ENCODE peak calls at places on chromosomes 12 and 14, in five cellular contexts. One of them, this sample, is unnamed.

GRCh38 chr12:131941987-131942341 is 7.8 kb upstream of the EP400 start:
- DNase-seq in endodermal cell: no peak
- DNase-seq in fibroblast of lung: no peak
- DNase-seq in heart left ventricle: peak; percentile 9
- DNase-seq in ovary: no peak
- DNase-seq in this sample: no peak

GRCh38 chr14:79587194-79587593 is 624.1 kb downstream of the DIO2 start:
- DNase-seq in endodermal cell: no peak
- DNase-seq in fibroblast of lung: peak; percentile 47
- DNase-seq in heart left ventricle: no peak
- DNase-seq in ovary: no peak
- DNase-seq in this sample: no peak

GRCh38 chr12:109223211-109223610 is 85.9 kb downstream of the FOXN4 start:
- DNase-seq in endodermal cell: no peak
- DNase-seq in fibroblast of lung: no peak
- DNase-seq in heart left ventricle: no peak
- DNase-seq in ovary: no peak
- DNase-seq in this sample: no peak

GRCh38 chr12:64669270-64669842 is 59.1 kb downstream of the RASSF3 start:
- DNase-seq in endodermal cell: peak; percentile 78
- DNase-seq in fibroblast of lung: no peak
- DNase-seq in heart left ventricle: peak; percentile 68
- DNase-seq in ovary: peak; percentile 69
- DNase-seq in this sample: peak; percentile 68

GRCh38 chr14:72518809-72519377 is 375.0 kb downstream of the DPF3 start:
- DNase-seq in endodermal cell: no peak
- DNase-seq in fibroblast of lung: peak; percentile 59
- DNase-seq in heart left ventricle: no peak
- DNase-seq in ovary: no peak
- DNase-seq in this sample: no peak

GRCh38 chr12:127355061-127355820 is 911.7 kb upstream of the TMEM132C start:
- DNase-seq in endodermal cell: peak; percentile 83
- DNase-seq in fibroblast of lung: peak; percentile 11
- DNase-seq in heart left ventricle: no peak
- DNase-seq in ovary: no peak
- DNase-seq in this sample: no peak

GRCh38 chr14:100238419-100239199 is at the start of gene YY1:
- DNase-seq in endodermal cell: peak; percentile 99
- DNase-seq in fibroblast of lung: peak; percentile 95
- DNase-seq in heart left ventricle: peak; percentile 100
- DNase-seq in ovary: peak; percentile 99
- DNase-seq in this sample: peak; percentile 100

GRCh38 chr14:61064210-61064609 is 83.2 kb downstream of the SLC38A6 start:
- DNase-seq in endodermal cell: no peak
- DNase-seq in fibroblast of lung: no peak
- DNase-seq in heart left ventricle: no peak
- DNase-seq in ovary: no peak
- DNase-seq in this sample: no peak

GRCh38 chr12:113889076-113889475 is 77.0 kb downstream of the RBM19 start:
- DNase-seq in endodermal cell: no peak
- DNase-seq in fibroblast of lung: peak; percentile 60
- DNase-seq in heart left ventricle: no peak
- DNase-seq in ovary: no peak
- DNase-seq in this sample: no peak

GRCh38 chr14:57699947-57700346 is 165.9 kb downstream of the SLC35F4 start:
- DNase-seq in endodermal cell: no peak
- DNase-seq in fibroblast of lung: no peak
- DNase-seq in heart left ventricle: no peak
- DNase-seq in ovary: no peak
- DNase-seq in this sample: no peak

GRCh38 chr12:12804432-12804886 is 8.7 kb upstream of the DDX47 start:
- DNase-seq in endodermal cell: no peak
- DNase-seq in fibroblast of lung: peak; percentile 96
- DNase-seq in heart left ventricle: no peak
- DNase-seq in ovary: no peak
- DNase-seq in this sample: no peak

GRCh38 chr12:50258167-50258551 is 25.2 kb downstream of the LIMA1 start:
- DNase-seq in endodermal cell: no peak
- DNase-seq in fibroblast of lung: no peak
- DNase-seq in heart left ventricle: peak; percentile 56
- DNase-seq in ovary: no peak
- DNase-seq in this sample: no peak

GRCh38 chr14:52769889-52770288 is 21.5 kb downstream of the GNPNAT1 start:
- DNase-seq in endodermal cell: no peak
- DNase-seq in fibroblast of lung: no peak
- DNase-seq in heart left ventricle: no peak
- DNase-seq in ovary: no peak
- DNase-seq in this sample: no peak

GRCh38 chr14:80275208-80275850 is 64.0 kb upstream of the DIO2 start:
- DNase-seq in endodermal cell: no peak
- DNase-seq in fibroblast of lung: peak; percentile 82
- DNase-seq in heart left ventricle: no peak
- DNase-seq in ovary: no peak
- DNase-seq in this sample: no peak

GRCh38 chr14:55005071-55005470 is 21.8 kb downstream of the WDHD1 start:
- DNase-seq in endodermal cell: no peak
- DNase-seq in fibroblast of lung: peak; percentile 30
- DNase-seq in heart left ventricle: no peak
- DNase-seq in ovary: no peak
- DNase-seq in this sample: no peak

GRCh38 chr12:124224535-124225110 is 70.3 kb upstream of the RFLNA start:
- DNase-seq in endodermal cell: no peak
- DNase-seq in fibroblast of lung: no peak
- DNase-seq in heart left ventricle: no peak
- DNase-seq in ovary: no peak
- DNase-seq in this sample: no peak
- TF ChIP-seq CTCF in endodermal cell: no peak
- TF ChIP-seq CTCF in fibroblast of lung: no peak
- TF ChIP-seq CTCF in heart left ventricle: no peak
- TF ChIP-seq CTCF in ovary: no peak
- TF ChIP-seq CTCF in this sample: no peak

DNA sequence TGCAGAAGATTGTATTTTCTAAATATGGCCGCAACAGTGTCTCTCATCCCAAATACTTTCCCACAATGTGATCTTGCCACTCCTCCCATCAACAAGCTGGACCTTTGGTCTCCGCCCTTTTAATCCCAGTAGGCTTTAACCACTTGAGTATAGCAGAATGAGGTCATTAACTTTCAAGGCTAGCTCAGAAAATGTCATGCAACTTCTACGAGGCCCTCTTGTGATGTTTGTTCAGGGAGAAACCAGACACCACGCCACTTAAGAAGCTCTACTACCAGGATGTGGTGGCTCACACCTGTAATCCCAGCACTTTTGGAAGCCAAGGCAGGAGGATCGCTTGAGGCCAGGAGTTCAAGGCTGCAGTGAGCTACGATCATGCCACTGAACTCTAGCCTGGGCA is 20.1 kb upstream of the OR6J1 start:
- DNase-seq in endodermal cell: no peak
- DNase-seq in fibroblast of lung: no peak
- DNase-seq in heart left ventricle: no peak
- DNase-seq in ovary: no peak
- DNase-seq in this sample: no peak
- H3K9me3 ChIP-seq in endodermal cell: no peaks in the 10 kb centered on the region
- H3K9me3 ChIP-seq in fibroblast of lung: no peaks in the 10 kb centered on the region
- H3K9me3 ChIP-seq in heart left ventricle: no peaks in the 10 kb centered on the region
- H3K9me3 ChIP-seq in ovary: no peaks in the 10 kb centered on the region
- H3K9me3 ChIP-seq in this sample: no peaks in the 10 kb centered on the region

GRCh38 chr12:54287316-54288157 is 7.0 kb downstream of the HNRNPA1 start:
- DNase-seq in endodermal cell: peak; percentile 83
- DNase-seq in fibroblast of lung: no peak
- DNase-seq in heart left ventricle: no peak
- DNase-seq in ovary: no peak
- DNase-seq in this sample: no peak

GRCh38 chr12:54280401-54281260 is at the start of gene HNRNPA1:
- DNase-seq in endodermal cell: peak; percentile 99
- DNase-seq in fibroblast of lung: peak; percentile 100
- DNase-seq in heart left ventricle: peak; percentile 98
- DNase-seq in ovary: peak; percentile 96
- DNase-seq in this sample: peak; percentile 94

GRCh38 chr12:54282949-54283593 is 2.5 kb downstream of the HNRNPA1 start:
- DNase-seq in endodermal cell: no peak
- DNase-seq in fibroblast of lung: no peak
- DNase-seq in heart left ventricle: no peak
- DNase-seq in ovary: no peak
- DNase-seq in this sample: no peak

GRCh38 chr12:54286042-54286931 is 5.8 kb downstream of the HNRNPA1 start:
- DNase-seq in endodermal cell: peak; percentile 75
- DNase-seq in fibroblast of lung: no peak
- DNase-seq in heart left ventricle: no peak
- DNase-seq in ovary: no peak
- DNase-seq in this sample: no peak

GRCh38 chr12:54285150-54286041 is 4.9 kb downstream of the HNRNPA1 start:
- DNase-seq in endodermal cell: no peak
- DNase-seq in fibroblast of lung: no peak
- DNase-seq in heart left ventricle: no peak
- DNase-seq in ovary: no peak
- DNase-seq in this sample: no peak
- H3K4me3 ChIP-seq in endodermal cell: peak overlapping the region; percentile 94
- H3K4me3 ChIP-seq in fibroblast of lung: peak overlapping the region; percentile 11
- H3K4me3 ChIP-seq in heart left ventricle: no peak overlapping the region
- H3K4me3 ChIP-seq in ovary: no peak overlapping the region
- H3K4me3 ChIP-seq in this sample: no peak overlapping the region

GRCh38 chr14:81727243-81727642 is 193.6 kb upstream of the SEL1L start:
- DNase-seq in endodermal cell: no peak
- DNase-seq in fibroblast of lung: peak; percentile 4
- DNase-seq in heart left ventricle: no peak
- DNase-seq in ovary: no peak
- DNase-seq in this sample: no peak
- TF ChIP-seq CTCF in endodermal cell: no peak
- TF ChIP-seq CTCF in fibroblast of lung: no peak
- TF ChIP-seq CTCF in heart left ventricle: no peak
- TF ChIP-seq CTCF in ovary: no peak
- TF ChIP-seq CTCF in this sample: no peak

GRCh38 chr14:106129274-106129673 is 602.9 kb downstream of the TMEM121 start:
- DNase-seq in endodermal cell: no peak
- DNase-seq in fibroblast of lung: no peak
- DNase-seq in heart left ventricle: no peak
- DNase-seq in ovary: no peak
- DNase-seq in this sample: peak; percentile 32

GRCh38 chr14:106134901-106135300 is 608.5 kb downstream of the TMEM121 start:
- DNase-seq in endodermal cell: no peak
- DNase-seq in fibroblast of lung: no peak
- DNase-seq in heart left ventricle: no peak
- DNase-seq in ovary: no peak
- DNase-seq in this sample: no peak
- H3K9me3 ChIP-seq in endodermal cell: peaks cover 29% of the 10 kb centered on the region
- H3K9me3 ChIP-seq in fibroblast of lung: no peaks in the 10 kb centered on the region
- H3K9me3 ChIP-seq in heart left ventricle: no peaks in the 10 kb centered on the region
- H3K9me3 ChIP-seq in ovary: no peaks in the 10 kb centered on the region
- H3K9me3 ChIP-seq in this sample: no peaks in the 10 kb centered on the region

GRCh38 chr12:14842315-14842714 is 1.0 kb downstream of the ART4 start:
- DNase-seq in endodermal cell: no peak
- DNase-seq in fibroblast of lung: no peak
- DNase-seq in heart left ventricle: no peak
- DNase-seq in ovary: no peak
- DNase-seq in this sample: no peak
- H3K4me3 ChIP-seq in endodermal cell: no peak overlapping the region
- H3K4me3 ChIP-seq in fibroblast of lung: no peak overlapping the region
- H3K4me3 ChIP-seq in heart left ventricle: peak overlapping the region; percentile 24
- H3K4me3 ChIP-seq in ovary: no peak overlapping the region
- H3K4me3 ChIP-seq in this sample: no peak overlapping the region

GRCh38 chr14:91484186-91484585 is 25.9 kb downstream of the PPP4R3A start:
- DNase-seq in endodermal cell: no peak
- DNase-seq in fibroblast of lung: no peak
- DNase-seq in heart left ventricle: no peak
- DNase-seq in ovary: no peak
- DNase-seq in this sample: no peak
- TF ChIP-seq CTCF in endodermal cell: peak; percentile 62
- TF ChIP-seq CTCF in fibroblast of lung: no peak
- TF ChIP-seq CTCF in heart left ventricle: no peak
- TF ChIP-seq CTCF in ovary: no peak
- TF ChIP-seq CTCF in this sample: no peak

GRCh38 chr12:89345830-89346740 is 6.2 kb downstream of the DUSP6 start:
- DNase-seq in endodermal cell: peak; percentile 96
- DNase-seq in fibroblast of lung: peak; percentile 72
- DNase-seq in heart left ventricle: peak; percentile 70
- DNase-seq in ovary: no peak
- DNase-seq in this sample: peak; percentile 44
- H3K9me3 ChIP-seq in endodermal cell: no peaks in the 10 kb centered on the region
- H3K9me3 ChIP-seq in fibroblast of lung: no peaks in the 10 kb centered on the region
- H3K9me3 ChIP-seq in heart left ventricle: no peaks in the 10 kb centered on the region
- H3K9me3 ChIP-seq in ovary: no peaks in the 10 kb centered on the region
- H3K9me3 ChIP-seq in this sample: no peaks in the 10 kb centered on the region